ENCODE peak calls at places on chromosome 15, in six cellular contexts. One of them, this sample, is unnamed.

GRCh38 chr15:70845616-70846360 is 8.2 kb downstream of the LARP6 start:
- DNase-seq in HuH-7.5: no peak
- DNase-seq in GM12891: no peak
- DNase-seq in GM13976: no peak
- DNase-seq in left cardiac atrium: no peak
- DNase-seq in HEK293T: no peak
- DNase-seq in this sample: no peak

GRCh38 chr15:53416219-53416940 is 343.1 kb downstream of the WDR72 start:
- DNase-seq in HuH-7.5: no peak
- DNase-seq in GM12891: no peak
- DNase-seq in GM13976: no peak
- DNase-seq in left cardiac atrium: no peak
- DNase-seq in HEK293T: no peak
- DNase-seq in this sample: no peak

GRCh38 chr15:88605507-88606436 is 15.4 kb upstream of the AEN start:
- DNase-seq in HuH-7.5: no peak
- DNase-seq in GM12891: no peak
- DNase-seq in GM13976: peak; percentile 56
- DNase-seq in left cardiac atrium: peak; percentile 66
- DNase-seq in HEK293T: peak; percentile 68
- DNase-seq in this sample: no peak

GRCh38 chr15:56786966-56787365 is 53.7 kb upstream of the ZNF280D start:
- DNase-seq in HuH-7.5: no peak
- DNase-seq in GM12891: no peak
- DNase-seq in GM13976: peak; percentile 57
- DNase-seq in left cardiac atrium: no peak
- DNase-seq in HEK293T: no peak
- DNase-seq in this sample: no peak

GRCh38 chr15:48242015-48242414 is 35.9 kb downstream of the SLC12A1 start:
- DNase-seq in HuH-7.5: no peak
- DNase-seq in GM12891: no peak
- DNase-seq in GM13976: no peak
- DNase-seq in left cardiac atrium: no peak
- DNase-seq in HEK293T: no peak
- DNase-seq in this sample: no peak

GRCh38 chr15:40776537-40777141 is 6.9 kb downstream of the C15orf62 start:
- DNase-seq in HuH-7.5: no peak
- DNase-seq in GM12891: no peak
- DNase-seq in GM13976: no peak
- DNase-seq in left cardiac atrium: no peak
- DNase-seq in HEK293T: no peak
- DNase-seq in this sample: no peak

GRCh38 chr15:62957130-62957529 is 85.4 kb upstream of the TPM1 start:
- DNase-seq in HuH-7.5: no peak
- DNase-seq in GM12891: no peak
- DNase-seq in GM13976: no peak
- DNase-seq in left cardiac atrium: no peak
- DNase-seq in HEK293T: no peak
- DNase-seq in this sample: no peak

GRCh38 chr15:35061171-35062163 is 23.6 kb downstream of the NANOGP8 start:
- DNase-seq in HuH-7.5: no peak
- DNase-seq in GM12891: no peak
- DNase-seq in GM13976: no peak
- DNase-seq in left cardiac atrium: no peak
- DNase-seq in HEK293T: no peak
- DNase-seq in this sample: no peak

GRCh38 chr15:74302821-74303359 is 64.6 kb downstream of the CYP11A1 start:
- DNase-seq in HuH-7.5: peak; percentile 72
- DNase-seq in GM12891: peak; percentile 79
- DNase-seq in GM13976: peak; percentile 85
- DNase-seq in left cardiac atrium: no peak
- DNase-seq in HEK293T: peak; percentile 66
- DNase-seq in this sample: peak; percentile 48

GRCh38 chr15:48515497-48515896 is 130.0 kb downstream of the FBN1 start:
- DNase-seq in HuH-7.5: no peak
- DNase-seq in GM12891: no peak
- DNase-seq in GM13976: no peak
- DNase-seq in left cardiac atrium: no peak
- DNase-seq in HEK293T: no peak
- DNase-seq in this sample: no peak

GRCh38 chr15:76169013-76169412 is 109.2 kb downstream of the TMEM266 start:
- DNase-seq in HuH-7.5: no peak
- DNase-seq in GM12891: no peak
- DNase-seq in GM13976: no peak
- DNase-seq in left cardiac atrium: no peak
- DNase-seq in HEK293T: peak; percentile 58
- DNase-seq in this sample: peak; percentile 35

GRCh38 chr15:64247906-64248541 is 85.2 kb upstream of the PPIB start:
- DNase-seq in HuH-7.5: peak; percentile 26
- DNase-seq in GM12891: peak; percentile 11
- DNase-seq in GM13976: peak; percentile 54
- DNase-seq in left cardiac atrium: no peak
- DNase-seq in HEK293T: peak; percentile 31
- DNase-seq in this sample: no peak

GRCh38 chr15:98442379-98442833 is 205.9 kb upstream of the IGF1R start:
- DNase-seq in HuH-7.5: peak; percentile 76
- DNase-seq in GM12891: peak; percentile 52
- DNase-seq in GM13976: peak; percentile 69
- DNase-seq in left cardiac atrium: no peak
- DNase-seq in HEK293T: peak; percentile 82
- DNase-seq in this sample: peak; percentile 37

GRCh38 chr15:32730677-32731654 is 13.2 kb downstream of the GREM1 start:
- DNase-seq in HuH-7.5: no peak
- DNase-seq in GM12891: no peak
- DNase-seq in GM13976: no peak
- DNase-seq in left cardiac atrium: peak; percentile 27
- DNase-seq in HEK293T: peak; percentile 46
- DNase-seq in this sample: no peak

GRCh38 chr15:74127255-74127953 is 3.0 kb upstream of the ISLR2 start:
- DNase-seq in HuH-7.5: peak; percentile 98
- DNase-seq in GM12891: peak; percentile 78
- DNase-seq in GM13976: peak; percentile 90
- DNase-seq in left cardiac atrium: peak; percentile 91
- DNase-seq in HEK293T: peak; percentile 91
- DNase-seq in this sample: peak; percentile 77

GRCh38 chr15:63063164-63063756 is 20.7 kb downstream of the TPM1 start:
- DNase-seq in HuH-7.5: no peak
- DNase-seq in GM12891: no peak
- DNase-seq in GM13976: no peak
- DNase-seq in left cardiac atrium: no peak
- DNase-seq in HEK293T: no peak
- DNase-seq in this sample: no peak

GRCh38 chr15:41950127-41950483 is 22.3 kb downstream of the EHD4 start:
- DNase-seq in HuH-7.5: no peak
- DNase-seq in GM12891: no peak
- DNase-seq in GM13976: no peak
- DNase-seq in left cardiac atrium: no peak
- DNase-seq in HEK293T: no peak
- DNase-seq in this sample: no peak

This sample was measured in germinal center.